ENCODE peak calls at places on chromosomes 16 and 17, in five cellular contexts. T, Q, F, U and G are unnamed samples.

GRCh38 chr16:85514601-85515318 is 98.4 kb upstream of the GSE1 start:
- DNase-seq in T (peak; percentile 91), U (peak; percentile 93), Q (no peak), F (peak; percentile 85), G (peak; percentile 93)

GRCh38 chr16:84194470-84195200 is 3.7 kb downstream of the ADAD2 start:
- DNase-seq in F (no peak), U (no peak), T (no peak), Q (no peak), G (no peak)

GRCh38 chr16:65070831-65071230 is 51.0 kb downstream of the CDH11 start:
- DNase-seq in U (peak; percentile 97), T (peak; percentile 99), Q (peak; percentile 82), F (peak; percentile 82), G (peak; percentile 100)

GRCh38 chr16:73364413-73364812 is 316.5 kb upstream of the ZFHX3 start:
- DNase-seq in F (no peak), Q (no peak), T (no peak), U (no peak), G (no peak)

GRCh38 chr16:11667824-11668589 is at the start of gene SNN:
- DNase-seq in F (peak; percentile 94), T (peak; percentile 73), Q (peak; percentile 79), U (peak; percentile 83), G (peak; percentile 59)

GRCh38 chr17:31371511-31372097 is 19.9 kb upstream of the RAB11FIP4 start:
- DNase-seq in Q (peak; percentile 52), T (peak; percentile 62), U (peak; percentile 51), F (no peak), G (peak; percentile 80)

GRCh38 chr16:89042711-89043551 is 50.7 kb upstream of the ACSF3 start:
- DNase-seq in T (no peak), U (no peak), F (peak; percentile 44), Q (no peak), G (no peak)

GRCh38 chr17:81039854-81040758 is 5.2 kb downstream of the BAIAP2 start:
- DNase-seq in T (peak; percentile 62), U (peak; percentile 66), F (peak; percentile 49), Q (peak; percentile 49), G (peak; percentile 71)

GRCh38 chr16:68737730-68738590 is 868 bp downstream of the CDH1 start:
- DNase-seq in T (no peak), F (no peak), Q (no peak), U (no peak), G (no peak)

GRCh38 chr16:75065149-75065807 is 51.3 kb downstream of the LDHD start:
- DNase-seq in Q (no peak), U (no peak), T (no peak), F (no peak), G (no peak)

GRCh38 chr17:43438626-43439529 is 40.1 kb downstream of the ARL4D start:
- DNase-seq in U (no peak), T (no peak), Q (no peak), F (no peak), G (no peak)

GRCh38 chr17:35147313-35147982 is at the start of gene UNC45B:
- DNase-seq in Q (no peak), T (no peak), U (no peak), F (peak; percentile 88), G (no peak)

GRCh38 chr16:84617068-84617630 is 729 bp downstream of the COTL1 start:
- DNase-seq in T (peak; percentile 44), Q (no peak), F (no peak), U (no peak), G (no peak)

GRCh38 chr16:54930034-54930938 is at the start of gene IRX5:
- DNase-seq in U (peak; percentile 92), F (peak; percentile 96), Q (peak; percentile 89), T (peak; percentile 97), G (peak; percentile 94)

GRCh38 chr17:55898195-55898594 is 147.3 kb downstream of the PCTP start:
- DNase-seq in U (no peak), F (no peak), T (no peak), Q (no peak), G (peak; percentile 3)

GRCh38 chr16:4846503-4846900 is 586 bp downstream of the GLYR1 start:
- DNase-seq in U (peak; percentile 76), Q (peak; percentile 77), F (peak; percentile 80), T (peak; percentile 65), G (peak; percentile 54)

GRCh38 chr17:57570740-57571344 is 174.3 kb downstream of the CCDC182 start:
- DNase-seq in T (no peak), U (no peak), F (no peak), Q (no peak), G (no peak)

GRCh38 chr17:66371561-66371960 is 69.1 kb downstream of the PRKCA start:
- DNase-seq in U (no peak), T (peak; percentile 18), Q (no peak), F (no peak), G (peak; percentile 48)

GRCh38 chr16:27929818-27930217 is 133.7 kb downstream of the GSG1L start:
- DNase-seq in U (no peak), Q (no peak), F (no peak), T (no peak), G (no peak)

GRCh38 chr16:48497129-48497528 is 111.9 kb upstream of the SIAH1 start:
- DNase-seq in Q (no peak), T (no peak), U (no peak), F (no peak), G (no peak)

GRCh38 chr16:88005148-88005547 is 53.9 kb downstream of the BANP start:
- DNase-seq in U (no peak), T (peak; percentile 8), F (no peak), Q (no peak), G (peak; percentile 44)

GRCh38 chr17:38657824-38658740 is 16.7 kb downstream of the EPOP start:
- DNase-seq in Q (no peak), U (no peak), T (no peak), F (no peak), G (no peak)

GRCh38 chr17:63533433-63534077 is 10.4 kb downstream of the KCNH6 start:
- DNase-seq in Q (no peak), U (no peak), F (no peak), T (no peak), G (no peak)

GRCh38 chr17:43033947-43034622 is 9.1 kb downstream of the RND2 start:
- DNase-seq in U (no peak), Q (no peak), F (no peak), T (no peak), G (no peak)

GRCh38 chr16:86392751-86393150 is 117.6 kb upstream of the FOXF1 start:
- DNase-seq in F (no peak), U (peak; percentile 75), Q (peak; percentile 26), T (peak; percentile 59), G (peak; percentile 43)

GRCh38 chr16:84054271-84054670 is 11.7 kb upstream of the SLC38A8 start:
- DNase-seq in U (no peak), Q (no peak), F (peak; percentile 39), T (no peak), G (no peak)

GRCh38 chr16:4309833-4310266 is 6.0 kb upstream of the GLIS2 start:
- DNase-seq in T (no peak), U (peak; percentile 89), Q (peak; percentile 86), F (peak; percentile 60), G (peak; percentile 64)

GRCh38 chr17:528253-528652 is 175.6 kb upstream of the RPH3AL start:
- DNase-seq in U (no peak), F (no peak), Q (no peak), T (no peak), G (no peak)

GRCh38 chr17:45394913-45395568 is 37.6 kb downstream of the ARHGAP27 start:
- DNase-seq in T (peak; percentile 89), F (peak; percentile 82), U (peak; percentile 86), Q (peak; percentile 78), G (peak; percentile 90)

GRCh38 chr16:66603537-66604375 is 748 bp upstream of the CMTM3 start:
- DNase-seq in T (peak; percentile 57), F (peak; percentile 78), U (peak; percentile 65), Q (peak; percentile 61), G (peak; percentile 51)

DNA sequence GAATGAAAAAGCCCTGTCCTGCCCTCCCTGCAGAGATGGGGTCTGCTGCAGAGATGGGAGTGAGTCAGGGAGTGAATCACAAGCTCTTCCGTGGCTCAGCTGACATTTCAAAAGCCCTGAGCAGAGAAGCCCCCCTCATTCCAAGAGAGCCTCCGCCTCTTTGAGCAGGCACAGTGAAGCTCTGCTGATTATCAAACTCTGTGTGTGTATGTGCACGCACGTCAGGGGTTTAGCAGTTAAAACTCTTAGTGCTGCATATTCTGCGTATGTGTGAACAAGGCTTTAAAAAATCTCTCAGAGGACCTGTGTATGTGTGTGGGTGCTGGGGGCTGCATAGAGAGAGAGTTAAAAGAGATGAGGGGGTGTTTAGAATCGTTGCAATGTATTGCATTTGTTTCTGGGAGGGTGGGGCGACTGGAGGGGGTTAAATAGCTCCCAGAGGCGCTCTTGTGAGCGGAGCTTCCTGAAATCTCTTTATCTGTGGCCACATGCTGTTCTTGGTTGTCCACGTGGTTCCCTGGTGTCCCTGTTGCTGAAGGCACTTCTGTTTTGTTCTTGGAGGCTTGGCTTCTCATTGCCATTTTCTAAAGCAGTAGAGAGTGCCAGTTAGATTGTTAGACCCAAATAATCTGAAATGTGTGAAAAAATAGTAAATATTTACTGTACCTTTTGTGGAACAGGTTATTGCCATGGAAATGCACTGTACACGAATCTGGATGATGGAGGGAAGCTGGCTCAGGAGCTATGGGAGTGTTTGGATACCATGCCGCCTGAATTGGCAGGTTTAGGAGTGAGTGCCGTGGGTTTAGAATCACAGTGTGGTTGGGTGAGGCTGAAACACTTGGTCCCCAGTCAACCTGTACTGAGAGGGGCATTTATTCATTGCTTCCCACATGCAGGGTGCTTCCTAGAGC is 116.6 kb downstream of the PRKCB start:
- DNase-seq in T (no peak), F (no peak), Q (no peak), U (no peak), G (peak; percentile 1)
- H3K4me3 ChIP-seq in T (no peak overlapping the region), F (no peak overlapping the region), Q (no peak overlapping the region), U (no peak overlapping the region), G (no peak overlapping the region)

DNA sequence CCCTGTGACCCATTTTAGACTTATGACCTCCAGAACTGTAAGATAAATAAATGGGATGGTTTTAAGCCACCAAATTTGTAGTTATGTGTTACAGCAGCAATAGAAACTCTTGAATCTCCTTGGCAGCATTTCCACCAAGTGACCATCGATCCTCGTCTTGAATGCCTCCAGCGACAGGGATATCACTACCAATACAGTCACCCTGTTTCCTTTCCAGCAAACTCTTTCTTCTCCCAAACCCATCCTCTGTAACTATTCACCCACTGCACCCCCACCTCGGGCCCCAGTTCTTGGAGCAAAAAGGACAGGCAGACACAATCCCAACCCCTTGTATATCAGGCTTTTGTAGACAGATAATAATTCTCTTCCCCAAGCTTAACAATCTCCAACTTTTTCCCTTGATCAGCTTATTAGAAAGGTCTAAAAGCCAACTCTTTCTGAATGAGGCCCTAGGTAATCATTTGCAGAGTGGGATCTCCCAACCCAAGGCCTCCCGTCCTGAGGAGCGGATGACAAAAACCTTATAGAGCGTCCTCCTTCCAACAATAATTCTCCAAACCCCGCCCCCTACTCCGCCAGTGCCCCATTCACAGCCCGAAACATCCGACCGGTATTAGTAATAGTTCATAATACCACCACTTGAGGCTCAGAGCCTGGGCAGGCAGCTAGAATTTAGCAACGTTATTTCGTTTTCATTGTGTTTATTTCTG is 14.7 kb upstream of the PLLP start:
- DNase-seq in Q (no peak), T (peak; percentile 89), U (no peak), F (no peak), G (peak; percentile 78)
- TF ChIP-seq CTCF in Q (no peak), T (no peak), U (peak; percentile 29), F (peak; percentile 31), G (peak; percentile 21)

GRCh38 chr16:31183432-31184428 is 3.8 kb downstream of the FUS start:
- DNase-seq in Q (no peak), T (no peak), F (no peak), U (no peak), G (no peak)
- H3K4me3 ChIP-seq in Q (no peak overlapping the region), T (peak overlapping the region; percentile 10), F (peak overlapping the region; percentile 95), U (no peak overlapping the region), G (no peak overlapping the region)

GRCh38 chr17:61002316-61002736 is 324.7 kb downstream of the BCAS3 start:
- DNase-seq in Q (peak; percentile 46), T (peak; percentile 86), U (peak; percentile 84), F (no peak), G (peak; percentile 65)

GRCh38 chr17:61005358-61005757 is 327.7 kb downstream of the BCAS3 start:
- DNase-seq in T (peak; percentile 70), F (no peak), Q (no peak), U (peak; percentile 31), G (no peak)

GRCh38 chr17:61000911-61001310 is 323.3 kb downstream of the BCAS3 start:
- DNase-seq in F (no peak), Q (no peak), T (peak; percentile 82), U (peak; percentile 68), G (peak; percentile 89)
- TF ChIP-seq CTCF in F (no peak), Q (no peak), T (peak; percentile 52), U (peak; percentile 60), G (peak; percentile 71)